ENCODE peak calls at places on chromosomes 3 and 15, in seven cellular contexts. M is stomach; G is DND-41; Y is GM23338; O is left ventricle myocardium inferior; Z is CD8-positive, alpha-beta T cell; N is cardiac muscle cell. P is an unnamed sample.

GRCh38 chr3:149179225-149179624 is 42.4 kb downstream of the CP start:
- DNase-seq in Z (no peak), G (no peak), M (no peak), N (peak; percentile 47), Y (no peak), O (no peak), P (no peak)

GRCh38 chr3:69948246-69948862 is 51.2 kb upstream of the SAMMSON start:
- DNase-seq in Z (no peak), O (no peak), M (no peak), Y (peak; percentile 65), N (peak; percentile 63), G (no peak), P (peak; percentile 12)

GRCh38 chr3:133843634-133844033 is 38.0 kb downstream of the SRPRB start:
- DNase-seq in Z (no peak), N (peak; percentile 40), G (no peak), O (no peak), Y (no peak), M (no peak), P (no peak)

GRCh38 chr15:58469432-58470353 is 37.9 kb downstream of the LIPC start:
- DNase-seq in Z (no peak), M (peak; percentile 54), O (no peak), Y (peak; percentile 55), N (peak; percentile 98), G (peak; percentile 56), P (peak; percentile 64)

GRCh38 chr15:88487176-88487795 is 19.8 kb downstream of the MRPS11 start:
- DNase-seq in O (no peak), Z (no peak), M (no peak), Y (peak; percentile 45), G (no peak), N (no peak), P (no peak)

GRCh38 chr3:45795509-45795881 is 841 bp downstream of the SLC6A20 start:
- DNase-seq in O (no peak), M (no peak), N (peak; percentile 18), G (no peak), Y (peak; percentile 42), Z (no peak), P (no peak)

GRCh38 chr3:129503387-129504010 is 24.9 kb upstream of the RHO start:
- DNase-seq in M (no peak), Y (no peak), G (no peak), O (no peak), N (no peak), Z (no peak), P (peak; percentile 18)

GRCh38 chr3:195697582-195698324 is 23.0 kb upstream of the MUC20 start:
- DNase-seq in N (peak; percentile 88), O (no peak), Y (peak; percentile 68), M (no peak), Z (no peak), G (no peak), P (no peak)

GRCh38 chr3:112512320-112512719 is 13.0 kb upstream of the BTLA start:
- DNase-seq in N (no peak), O (no peak), Z (no peak), G (no peak), Y (peak; percentile 56), M (no peak), P (no peak)

GRCh38 chr15:23869391-23869790 is 182.3 kb upstream of the NDN start:
- DNase-seq in N (peak; percentile 16), G (no peak), Z (no peak), Y (peak; percentile 92), O (peak; percentile 40), M (no peak), P (no peak)

GRCh38 chr15:70806992-70807712 is 43.8 kb upstream of the UACA start:
- DNase-seq in M (peak; percentile 30), G (no peak), Y (no peak), Z (no peak), N (peak; percentile 61), O (peak; percentile 56), P (no peak)

GRCh38 chr15:85500729-85501128 is 120.3 kb downstream of the AKAP13 start:
- DNase-seq in Z (no peak), Y (no peak), O (peak; percentile 36), M (no peak), G (no peak), N (peak; percentile 84), P (no peak)

GRCh38 chr15:40232625-40233070 is 6.2 kb upstream of the PAK6 start:
- DNase-seq in M (no peak), O (no peak), Z (no peak), G (no peak), Y (no peak), N (peak; percentile 54), P (no peak)

GRCh38 chr15:78390823-78391222 is 47.2 kb upstream of the IREB2 start:
- DNase-seq in G (no peak), Y (no peak), Z (no peak), O (no peak), M (peak; percentile 1), N (no peak), P (no peak)

GRCh38 chr3:23041918-23042696 is 161.0 kb upstream of the UBE2E2 start:
- DNase-seq in G (no peak), N (peak; percentile 55), Y (no peak), O (no peak), M (no peak), Z (no peak), P (no peak)

GRCh38 chr3:20185364-20185732 is 658 bp downstream of the SGO1 start:
- DNase-seq in G (peak; percentile 39), Y (peak; percentile 27), N (peak; percentile 16), M (no peak), O (no peak), Z (no peak), P (peak; percentile 34)

GRCh38 chr3:115602194-115602593 is 21.1 kb upstream of the GAP43 start:
- DNase-seq in O (no peak), Z (no peak), Y (no peak), M (no peak), N (no peak), G (no peak), P (no peak)

GRCh38 chr3:72462611-72463011 is 385.6 kb downstream of the SHQ1 start:
- DNase-seq in G (no peak), M (no peak), N (peak; percentile 27), Z (no peak), Y (no peak), O (peak; percentile 43), P (no peak)
- H3K27me3 ChIP-seq in G (peaks cover 8% of the 10 kb centered on the region), M (no peaks in the 10 kb centered on the region), N (no peaks in the 10 kb centered on the region), Z (no peaks in the 10 kb centered on the region), Y (no peaks in the 10 kb centered on the region), O (no peaks in the 10 kb centered on the region), P (no peaks in the 10 kb centered on the region)

GRCh38 chr3:9067352-9067975 is 104.2 kb upstream of the RAD18 start:
- DNase-seq in Z (no peak), Y (peak; percentile 86), N (peak; percentile 80), O (no peak), G (peak; percentile 36), M (peak; percentile 59), P (peak; percentile 57)

GRCh38 chr3:9069971-9070370 is 106.7 kb upstream of the RAD18 start:
- DNase-seq in Y (no peak), G (no peak), N (no peak), O (no peak), Z (no peak), M (no peak), P (no peak)

GRCh38 chr3:9066775-9067174 is 103.5 kb upstream of the RAD18 start:
- DNase-seq in G (no peak), N (no peak), M (no peak), O (no peak), Z (no peak), Y (no peak), P (no peak)

GRCh38 chr3:9066141-9066540 is 102.9 kb upstream of the RAD18 start:
- DNase-seq in M (no peak), N (no peak), G (no peak), Y (no peak), Z (no peak), O (no peak), P (no peak)

DNA sequence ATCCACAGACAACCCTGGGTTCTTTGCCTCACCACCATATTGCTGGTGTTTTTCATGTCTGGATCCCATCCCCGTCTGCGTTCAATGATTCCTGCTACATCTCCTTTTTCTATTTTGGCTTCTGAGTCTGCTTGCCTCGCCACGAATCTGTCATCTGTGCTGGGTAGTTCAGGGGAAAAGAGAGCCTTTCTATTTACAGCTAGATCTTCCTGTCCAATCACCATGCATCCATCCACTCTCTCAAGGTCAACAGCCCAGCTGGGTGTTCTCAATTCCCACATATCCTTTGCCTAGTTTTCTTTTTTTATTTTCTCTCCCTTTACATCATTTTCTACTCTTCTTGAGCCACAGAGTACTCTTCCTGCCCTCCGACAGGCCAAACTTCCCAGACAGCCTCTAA is 104.8 kb upstream of the RAD18 start:
- DNase-seq in O (no peak), M (no peak), G (no peak), N (no peak), Z (no peak), Y (no peak), P (no peak)
- H3K4me1 ChIP-seq in O (peaks cover 42% of the 10 kb centered on the region), M (no peaks in the 10 kb centered on the region), G (no peaks in the 10 kb centered on the region), N (no peaks in the 10 kb centered on the region), Z (no peaks in the 10 kb centered on the region), Y (no peaks in the 10 kb centered on the region), P (no peaks in the 10 kb centered on the region)

GRCh38 chr3:98613616-98614015 is 20.2 kb upstream of the CPOX start:
- DNase-seq in Y (no peak), Z (no peak), G (no peak), M (no peak), N (peak; percentile 38), O (no peak), P (no peak)
- H3K4me3 ChIP-seq in Y (no peak overlapping the region), Z (no peak overlapping the region), G (no peak overlapping the region), M (no peak overlapping the region), N (no peak overlapping the region), O (no peak overlapping the region), P (no peak overlapping the region)

GRCh38 chr15:96354731-96355560 is 24.4 kb downstream of the NR2F2 start:
- DNase-seq in N (peak; percentile 89), G (no peak), M (no peak), Z (no peak), O (no peak), Y (no peak), P (peak; percentile 56)
- H3K27me3 ChIP-seq in N (peaks cover 100% of the 10 kb centered on the region), G (peaks cover 9% of the 10 kb centered on the region), M (no peaks in the 10 kb centered on the region), Z (peaks cover 47% of the 10 kb centered on the region), O (peaks cover 96% of the 10 kb centered on the region), Y (peaks cover 100% of the 10 kb centered on the region), P (no peaks in the 10 kb centered on the region)

P was measured in HAP-1.